ENCODE peak calls at places on chromosomes 5 and 9, in ten cellular contexts. N, E, C, B, K, H, S, J, O and R are unnamed samples.

GRCh38 chr5:10831416-10831815 is 70.4 kb upstream of the DAP start:
- DNase-seq in N (no peak), E (no peak), C (no peak), B (no peak), K (no peak), H (no peak), S (no peak), J (no peak), O (no peak), R (no peak)

GRCh38 chr5:97383996-97384395 is 200.9 kb upstream of the RIOK2 start:
- DNase-seq in N (no peak), E (no peak), C (no peak), B (no peak), K (no peak), H (no peak), S (no peak), J (no peak), O (no peak), R (no peak)

GRCh38 chr5:32542216-32543059 is 42.9 kb upstream of the SUB1 start:
- DNase-seq in N (peak), E (no peak), C (peak), B (no peak), K (no peak), H (no peak), S (no peak), J (no peak), O (no peak), R (peak)

GRCh38 chr5:56126487-56127179 is 106.5 kb downstream of the ANKRD55 start:
- DNase-seq in N (no peak), E (no peak), C (no peak), B (no peak), K (no peak), H (no peak), S (no peak), J (no peak), O (no peak), R (no peak)

GRCh38 chr9:133636902-133637301 is 739 bp downstream of the DBH start:
- DNase-seq in N (no peak), E (no peak), C (no peak), B (no peak), K (no peak), H (no peak), S (no peak), J (no peak), O (no peak), R (no peak)

GRCh38 chr9:5869315-5870019 is 21.2 kb upstream of the MLANA start:
- DNase-seq in N (peak), E (no peak), C (no peak), B (peak), K (no peak), H (no peak), S (no peak), J (no peak), O (no peak), R (no peak)

GRCh38 chr9:137371966-137372651 is 50.9 kb downstream of the EXD3 start:
- DNase-seq in N (no peak), E (no peak), C (no peak), B (no peak), K (no peak), H (no peak), S (no peak), J (no peak), O (no peak), R (no peak)

GRCh38 chr9:95516736-95517558 is at the start of gene PTCH1:
- DNase-seq in N (no peak), E (no peak), C (no peak), B (no peak), K (peak), H (peak), S (peak), J (no peak), O (no peak), R (peak)